ENCODE peak calls at places on chromosome 22, in ten cellular contexts. I is IMR-90; V is GM23248; H is heart left ventricle; W is right cardiac atrium; Q is effector memory CD4-positive, alpha-beta T cell; A is cardiac muscle cell; C is CD4-positive, CD25-positive, alpha-beta regulatory T cell; Z is upper lobe of right lung; N is fibroblast of lung. T is an unnamed sample.

GRCh38 chr22:26545827-26546226 is 33.6 kb upstream of the TFIP11 start:
- DNase-seq in I (no peak), V (no peak), H (no peak), W (no peak), Q (no peak), A (no peak), C (no peak), Z (no peak), N (no peak), T (no peak)

GRCh38 chr22:42752230-42752746 is 31.6 kb upstream of the A4GALT start:
- DNase-seq in I (no peak), V (no peak), H (no peak), W (no peak), Q (no peak), A (no peak), C (no peak), Z (no peak), N (no peak), T (no peak)

GRCh38 chr22:36344106-36344827 is 43.5 kb downstream of the MYH9 start:
- DNase-seq in I (no peak), V (no peak), H (no peak), W (peak; percentile 63), Q (no peak), A (no peak), C (no peak), Z (no peak), N (no peak), T (no peak)

GRCh38 chr22:45308624-45309421 is 911 bp upstream of the FAM118A start:
- DNase-seq in I (no peak), V (no peak), H (no peak), W (no peak), Q (no peak), A (no peak), C (no peak), Z (no peak), N (no peak), T (no peak)

GRCh38 chr22:37519268-37520195 is at the start of gene CARD10:
- DNase-seq in I (no peak), V (peak; percentile 45), H (peak; percentile 50), W (peak; percentile 81), Q (no peak), A (peak; percentile 44), C (no peak), Z (no peak), N (no peak), T (no peak)

GRCh38 chr22:18000441-18001039 is 23.8 kb downstream of the MICAL3 start:
- DNase-seq in I (no peak), V (peak; percentile 54), H (peak; percentile 33), W (peak; percentile 71), Q (peak; percentile 48), A (peak; percentile 27), C (peak; percentile 32), Z (no peak), N (no peak), T (peak; percentile 48)

GRCh38 chr22:25085930-25086901 is 113.4 kb upstream of the CRYBB3 start:
- DNase-seq in I (no peak), V (no peak), H (peak; percentile 76), W (peak; percentile 88), Q (no peak), A (peak; percentile 49), C (no peak), Z (no peak), N (no peak), T (no peak)

GRCh38 chr22:17213976-17214375 is 5.3 kb downstream of the ADA2 start:
- DNase-seq in I (peak; percentile 3), V (peak; percentile 57), H (peak; percentile 63), W (peak; percentile 83), Q (no peak), A (peak; percentile 75), C (no peak), Z (peak; percentile 75), N (peak; percentile 39), T (no peak)

GRCh38 chr22:45537734-45538181 is 35.1 kb downstream of the FBLN1 start:
- DNase-seq in I (peak; percentile 84), V (peak; percentile 88), H (peak; percentile 62), W (peak; percentile 88), Q (no peak), A (peak; percentile 90), C (no peak), Z (no peak), N (peak; percentile 86), T (no peak)

GRCh38 chr22:38766076-38766777 is 10.4 kb upstream of the SUN2 start:
- DNase-seq in I (peak; percentile 64), V (peak; percentile 84), H (no peak), W (no peak), Q (peak; percentile 26), A (peak; percentile 65), C (no peak), Z (no peak), N (peak; percentile 42), T (peak; percentile 25)

GRCh38 chr22:30605449-30606110 is 1.4 kb upstream of the TCN2 start:
- DNase-seq in I (peak; percentile 25), V (peak; percentile 68), H (peak; percentile 48), W (peak; percentile 78), Q (peak; percentile 2), A (peak; percentile 61), C (peak; percentile 19), Z (no peak), N (peak; percentile 57), T (no peak)

GRCh38 chr22:34847072-34847471 is 218.9 kb upstream of the ISX start:
- DNase-seq in I (no peak), V (no peak), H (no peak), W (no peak), Q (no peak), A (no peak), C (no peak), Z (no peak), N (no peak), T (no peak)

GRCh38 chr22:39090426-39091064 is 6.5 kb upstream of the APOBEC3H start:
- DNase-seq in I (no peak), V (peak; percentile 18), H (no peak), W (peak; percentile 74), Q (peak; percentile 82), A (no peak), C (peak; percentile 69), Z (no peak), N (no peak), T (peak; percentile 69)

GRCh38 chr22:42080287-42080686 is 787 bp downstream of the SMDT1 start:
- DNase-seq in I (peak; percentile 53), V (peak; percentile 77), H (no peak), W (no peak), Q (no peak), A (peak; percentile 58), C (no peak), Z (peak; percentile 62), N (peak; percentile 49), T (no peak)

GRCh38 chr22:37647928-37648327 is 8.5 kb downstream of the SH3BP1 start:
- DNase-seq in I (no peak), V (no peak), H (no peak), W (no peak), Q (no peak), A (no peak), C (no peak), Z (no peak), N (no peak), T (no peak)

DNA sequence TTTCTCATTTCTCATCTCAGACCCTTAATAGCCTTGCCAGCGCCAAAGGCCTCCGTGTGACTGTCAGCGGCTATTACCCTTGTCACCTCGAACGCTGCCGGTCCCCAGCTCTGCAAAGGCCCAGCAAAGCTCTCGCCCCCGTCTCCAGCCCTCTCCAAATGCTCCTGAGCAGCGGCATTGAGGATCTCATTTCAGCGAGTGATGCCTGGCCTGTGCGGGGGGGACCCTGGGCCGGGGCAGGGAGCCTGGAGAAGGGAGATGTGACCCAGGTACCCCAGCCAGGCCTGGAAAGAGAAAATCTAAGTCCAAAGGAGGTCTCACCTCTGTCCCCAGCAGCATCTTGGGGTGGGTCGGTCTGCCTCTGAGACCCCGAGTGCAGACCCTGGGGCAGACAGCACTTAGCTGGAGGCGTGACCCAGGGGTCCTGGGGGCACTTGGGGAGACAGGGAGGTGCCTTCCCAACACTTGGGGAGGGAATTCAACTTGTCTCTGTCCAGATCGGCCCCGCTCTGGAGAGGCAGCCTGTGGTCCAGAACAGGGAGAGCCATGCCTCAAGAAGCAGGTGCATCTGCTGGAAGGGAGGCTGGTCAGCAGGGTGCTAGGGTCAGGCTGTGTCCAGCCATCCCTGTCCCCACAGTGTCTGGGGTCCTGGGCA is 521.3 kb downstream of the TBC1D22A start:
- DNase-seq in I (no peak), V (no peak), H (no peak), W (no peak), Q (no peak), A (no peak), C (no peak), Z (peak; percentile 54), N (no peak), T (no peak)
- H3K9me3 ChIP-seq in I (peaks cover 4% of the 10 kb centered on the region), V (no peaks in the 10 kb centered on the region), H (no peaks in the 10 kb centered on the region), W (no peaks in the 10 kb centered on the region), Q (no peaks in the 10 kb centered on the region), A (no peaks in the 10 kb centered on the region), C (no peaks in the 10 kb centered on the region), Z (no peaks in the 10 kb centered on the region), N (no peaks in the 10 kb centered on the region), T (no peaks in the 10 kb centered on the region)

GRCh38 chr22:47696776-47697175 is 934.3 kb downstream of the TBC1D22A start:
- DNase-seq in I (no peak), V (no peak), H (no peak), W (no peak), Q (no peak), A (no peak), C (no peak), Z (no peak), N (no peak), T (no peak)
- H3K9me3 ChIP-seq in I (peaks cover 20% of the 10 kb centered on the region), V (no peaks in the 10 kb centered on the region), H (no peaks in the 10 kb centered on the region), W (no peaks in the 10 kb centered on the region), Q (no peaks in the 10 kb centered on the region), A (no peaks in the 10 kb centered on the region), C (no peaks in the 10 kb centered on the region), Z (no peaks in the 10 kb centered on the region), N (no peaks in the 10 kb centered on the region), T (no peaks in the 10 kb centered on the region)

DNA sequence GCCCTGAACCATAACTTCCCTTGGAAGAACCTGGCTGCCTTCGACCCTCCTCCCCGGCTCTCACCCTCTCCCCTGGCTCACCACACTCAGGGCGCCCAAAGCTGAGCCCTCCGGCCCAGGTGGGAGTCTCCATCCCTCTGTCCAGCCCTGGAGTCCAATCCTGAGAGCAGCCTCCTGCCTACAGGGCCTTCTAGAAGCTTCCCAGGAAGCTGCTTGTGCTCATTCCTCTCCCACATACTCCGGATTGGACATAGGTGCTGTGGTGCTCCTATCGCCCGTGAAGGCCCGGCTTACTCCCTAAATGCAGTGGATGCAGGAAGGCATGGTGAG is 1332.0 kb downstream of the BRD1 start:
- DNase-seq in I (no peak), V (no peak), H (no peak), W (no peak), Q (no peak), A (no peak), C (no peak), Z (no peak), N (no peak), T (no peak)
- H3K9me3 ChIP-seq in I (peaks cover 9% of the 10 kb centered on the region), V (no peaks in the 10 kb centered on the region), H (no peaks in the 10 kb centered on the region), W (no peaks in the 10 kb centered on the region), Q (no peaks in the 10 kb centered on the region), A (no peaks in the 10 kb centered on the region), C (no peaks in the 10 kb centered on the region), Z (no peaks in the 10 kb centered on the region), N (no peaks in the 10 kb centered on the region), T (no peaks in the 10 kb centered on the region)

DNA sequence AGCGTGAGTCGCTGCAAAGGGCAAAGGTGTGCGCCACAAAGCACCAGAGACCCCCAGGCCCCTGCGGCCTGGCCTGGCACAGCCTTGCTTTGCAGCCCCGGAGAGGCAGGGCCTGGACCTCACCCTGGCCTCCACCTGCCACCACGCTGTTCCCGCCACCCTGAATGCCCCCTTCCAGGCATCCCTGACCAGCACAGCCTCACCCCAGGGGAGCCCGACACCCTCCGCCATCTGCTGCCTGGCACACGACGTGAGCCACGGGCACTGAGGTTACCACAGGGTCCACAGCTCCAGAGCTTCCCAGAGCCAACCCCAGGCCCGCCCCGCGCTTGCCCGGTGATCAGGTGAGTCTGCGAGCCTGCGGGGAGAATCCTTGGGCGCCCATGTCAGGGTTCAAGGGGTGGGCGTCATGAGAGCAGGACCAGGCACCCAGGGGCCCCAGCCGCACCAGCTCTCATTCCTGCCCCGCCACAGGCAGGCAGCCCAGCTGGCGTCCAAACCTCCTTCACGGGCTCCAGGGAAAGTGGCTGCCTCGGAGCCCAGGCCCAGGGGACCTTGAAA is 171.3 kb downstream of the BRD1 start:
- DNase-seq in I (no peak), V (no peak), H (peak; percentile 20), W (no peak), Q (no peak), A (no peak), C (no peak), Z (peak; percentile 59), N (no peak), T (no peak)
- H3K9me3 ChIP-seq in I (peaks cover 32% of the 10 kb centered on the region), V (no peaks in the 10 kb centered on the region), H (no peaks in the 10 kb centered on the region), W (no peaks in the 10 kb centered on the region), Q (no peaks in the 10 kb centered on the region), A (no peaks in the 10 kb centered on the region), C (no peaks in the 10 kb centered on the region), Z (no peaks in the 10 kb centered on the region), N (no peaks in the 10 kb centered on the region), T (no peaks in the 10 kb centered on the region)